ENCODE peak calls at places on chromosome 13, in six cellular contexts. C is NAMALWA; U is bronchial epithelial cell; G is mesenchymal stem cell; T is memory B cell; M is activated CD8-positive, alpha-beta T cell treated with anti-CD3 and anti-CD28 coated beads, Interleukin-2, amount 10 ng/mL, durations not matched to agents 7 days and 5 days. X is an unnamed sample.

GRCh38 chr13:98214008-98214643 is 37.1 kb upstream of the RNF113B start:
- DNase-seq in U (peak; percentile 50), M (no peak), C (no peak), G (peak; percentile 62), T (no peak), X (no peak)

GRCh38 chr13:59531571-59532091 is 632.1 kb downstream of the DIAPH3 start:
- DNase-seq in T (no peak), C (peak; percentile 51), U (peak; percentile 65), G (peak; percentile 75), M (peak; percentile 25), X (no peak)

GRCh38 chr13:87172166-87172825 is 498.9 kb upstream of the SLITRK5 start:
- DNase-seq in M (no peak), T (no peak), C (no peak), G (peak; percentile 17), U (no peak), X (no peak)

GRCh38 chr13:112869202-112870061 is 99.6 kb upstream of the MCF2L start:
- DNase-seq in C (no peak), T (no peak), G (no peak), M (no peak), U (no peak), X (no peak)

GRCh38 chr13:110525328-110526319 is 35.9 kb downstream of the RAB20 start:
- DNase-seq in G (no peak), U (no peak), M (peak; percentile 35), T (peak; percentile 42), C (peak; percentile 79), X (peak; percentile 75)

GRCh38 chr13:36323951-36324566 is 22.1 kb downstream of the SPART start:
- DNase-seq in T (no peak), G (peak; percentile 92), U (no peak), M (no peak), C (no peak), X (no peak)

GRCh38 chr13:106407338-106407737 is 128.1 kb downstream of the EFNB2 start:
- DNase-seq in G (no peak), C (no peak), U (peak; percentile 70), M (no peak), T (no peak), X (peak; percentile 1)

GRCh38 chr13:99398071-99398470 is 90.9 kb upstream of the GPR183 start:
- DNase-seq in T (no peak), U (no peak), G (no peak), C (no peak), M (no peak), X (no peak)

GRCh38 chr13:42478531-42479156 is 95.3 kb upstream of the TNFSF11 start:
- DNase-seq in G (peak; percentile 63), M (peak; percentile 27), T (no peak), C (peak; percentile 39), U (peak; percentile 44), X (peak; percentile 67)

GRCh38 chr13:50419466-50419865 is 404.2 kb downstream of the KCNRG start:
- DNase-seq in M (no peak), G (no peak), C (no peak), U (no peak), T (no peak), X (no peak)

GRCh38 chr13:33787051-33787591 is 30.8 kb upstream of the RFC3 start:
- DNase-seq in C (peak; percentile 71), M (peak; percentile 31), U (no peak), T (no peak), G (peak; percentile 5), X (peak; percentile 30)

GRCh38 chr13:40167327-40167726 is 499.1 kb downstream of the FOXO1 start:
- DNase-seq in C (no peak), T (no peak), M (no peak), G (no peak), U (no peak), X (no peak)

GRCh38 chr13:29497137-29497654 is 98.3 kb downstream of the SLC7A1 start:
- DNase-seq in U (no peak), C (no peak), G (peak; percentile 70), M (no peak), T (no peak), X (no peak)

GRCh38 chr13:21095311-21095710 is 33.9 kb upstream of the LATS2 start:
- DNase-seq in C (no peak), M (no peak), G (no peak), U (no peak), T (no peak), X (no peak)

X was measured in GM12865.